ENCODE peak calls at places on chromosomes 6 and 20, in eight cellular contexts. One of them, this sample, is unnamed.

GRCh38 chr20:39910536-39910935 is 778.5 kb downstream of the MAFB start:
- DNase-seq in MV-4-11: no peak
- DNase-seq in WERI-Rb-1: no peak
- DNase-seq in endothelial cell of umbilical vein: no peak
- DNase-seq in CD8-positive, alpha-beta memory T cell: no peak
- DNase-seq in NCI-H1105: no peak
- DNase-seq in NCI-H1048: no peak
- DNase-seq in ELR: no peak
- DNase-seq in this sample: no peak

GRCh38 chr6:1334725-1335124 is 22.8 kb downstream of the FOXQ1 start:
- DNase-seq in MV-4-11: no peak
- DNase-seq in WERI-Rb-1: no peak
- DNase-seq in endothelial cell of umbilical vein: no peak
- DNase-seq in CD8-positive, alpha-beta memory T cell: no peak
- DNase-seq in NCI-H1105: no peak
- DNase-seq in NCI-H1048: no peak
- DNase-seq in ELR: no peak
- DNase-seq in this sample: no peak

GRCh38 chr20:3101737-3102574 is 17.4 kb upstream of the AVP start:
- DNase-seq in MV-4-11: no peak
- DNase-seq in WERI-Rb-1: no peak
- DNase-seq in endothelial cell of umbilical vein: no peak
- DNase-seq in CD8-positive, alpha-beta memory T cell: peak; percentile 25
- DNase-seq in NCI-H1105: no peak
- DNase-seq in NCI-H1048: no peak
- DNase-seq in ELR: no peak
- DNase-seq in this sample: no peak

GRCh38 chr6:36118550-36119107 is 11.7 kb upstream of the MAPK13 start:
- DNase-seq in MV-4-11: peak; percentile 12
- DNase-seq in WERI-Rb-1: peak; percentile 61
- DNase-seq in endothelial cell of umbilical vein: no peak
- DNase-seq in CD8-positive, alpha-beta memory T cell: peak; percentile 59
- DNase-seq in NCI-H1105: peak; percentile 25
- DNase-seq in NCI-H1048: no peak
- DNase-seq in ELR: peak; percentile 47
- DNase-seq in this sample: no peak

GRCh38 chr20:48463916-48464315 is 363.9 kb downstream of the PREX1 start:
- DNase-seq in MV-4-11: no peak
- DNase-seq in WERI-Rb-1: no peak
- DNase-seq in endothelial cell of umbilical vein: no peak
- DNase-seq in CD8-positive, alpha-beta memory T cell: no peak
- DNase-seq in NCI-H1105: no peak
- DNase-seq in NCI-H1048: no peak
- DNase-seq in ELR: peak; percentile 26
- DNase-seq in this sample: no peak

GRCh38 chr20:2084703-2085102 is 16.9 kb upstream of the STK35 start:
- DNase-seq in MV-4-11: peak; percentile 94
- DNase-seq in WERI-Rb-1: no peak
- DNase-seq in endothelial cell of umbilical vein: no peak
- DNase-seq in CD8-positive, alpha-beta memory T cell: no peak
- DNase-seq in NCI-H1105: no peak
- DNase-seq in NCI-H1048: no peak
- DNase-seq in ELR: no peak
- DNase-seq in this sample: peak; percentile 53

GRCh38 chr20:4869290-4870193 is 131.8 kb downstream of the SLC23A2 start:
- DNase-seq in MV-4-11: no peak
- DNase-seq in WERI-Rb-1: no peak
- DNase-seq in endothelial cell of umbilical vein: no peak
- DNase-seq in CD8-positive, alpha-beta memory T cell: no peak
- DNase-seq in NCI-H1105: peak; percentile 18
- DNase-seq in NCI-H1048: no peak
- DNase-seq in ELR: peak; percentile 72
- DNase-seq in this sample: no peak

GRCh38 chr6:29828471-29828797 is 809 bp downstream of the HLA-G start:
- DNase-seq in MV-4-11: no peak
- DNase-seq in WERI-Rb-1: no peak
- DNase-seq in endothelial cell of umbilical vein: no peak
- DNase-seq in CD8-positive, alpha-beta memory T cell: peak; percentile 8
- DNase-seq in NCI-H1105: no peak
- DNase-seq in NCI-H1048: no peak
- DNase-seq in ELR: no peak
- DNase-seq in this sample: no peak

GRCh38 chr6:8075704-8076103 is 11.5 kb upstream of the BLOC1S5 start:
- DNase-seq in MV-4-11: peak; percentile 60
- DNase-seq in WERI-Rb-1: no peak
- DNase-seq in endothelial cell of umbilical vein: no peak
- DNase-seq in CD8-positive, alpha-beta memory T cell: no peak
- DNase-seq in NCI-H1105: no peak
- DNase-seq in NCI-H1048: no peak
- DNase-seq in ELR: no peak
- DNase-seq in this sample: no peak

GRCh38 chr6:113856011-113856551 is 1.1 kb upstream of the MARCKS start:
- DNase-seq in MV-4-11: no peak
- DNase-seq in WERI-Rb-1: peak; percentile 35
- DNase-seq in endothelial cell of umbilical vein: no peak
- DNase-seq in CD8-positive, alpha-beta memory T cell: no peak
- DNase-seq in NCI-H1105: peak; percentile 32
- DNase-seq in NCI-H1048: peak; percentile 16
- DNase-seq in ELR: peak; percentile 70
- DNase-seq in this sample: no peak

GRCh38 chr20:39913274-39913673 is 775.8 kb downstream of the MAFB start:
- DNase-seq in MV-4-11: no peak
- DNase-seq in WERI-Rb-1: no peak
- DNase-seq in endothelial cell of umbilical vein: no peak
- DNase-seq in CD8-positive, alpha-beta memory T cell: no peak
- DNase-seq in NCI-H1105: no peak
- DNase-seq in NCI-H1048: no peak
- DNase-seq in ELR: peak; percentile 10
- DNase-seq in this sample: no peak

GRCh38 chr6:47424436-47424836 is 53.2 kb upstream of the CD2AP start:
- DNase-seq in MV-4-11: no peak
- DNase-seq in WERI-Rb-1: no peak
- DNase-seq in endothelial cell of umbilical vein: no peak
- DNase-seq in CD8-positive, alpha-beta memory T cell: no peak
- DNase-seq in NCI-H1105: no peak
- DNase-seq in NCI-H1048: no peak
- DNase-seq in ELR: no peak
- DNase-seq in this sample: no peak

GRCh38 chr6:29005183-29005885 is at the start of gene ZNF311:
- DNase-seq in MV-4-11: peak; percentile 91
- DNase-seq in WERI-Rb-1: no peak
- DNase-seq in endothelial cell of umbilical vein: peak; percentile 57
- DNase-seq in CD8-positive, alpha-beta memory T cell: no peak
- DNase-seq in NCI-H1105: no peak
- DNase-seq in NCI-H1048: no peak
- DNase-seq in ELR: peak; percentile 62
- DNase-seq in this sample: no peak

GRCh38 chr6:88547768-88548167 is 381.6 kb upstream of the CNR1 start:
- DNase-seq in MV-4-11: peak; percentile 5
- DNase-seq in WERI-Rb-1: no peak
- DNase-seq in endothelial cell of umbilical vein: no peak
- DNase-seq in CD8-positive, alpha-beta memory T cell: no peak
- DNase-seq in NCI-H1105: no peak
- DNase-seq in NCI-H1048: no peak
- DNase-seq in ELR: no peak
- DNase-seq in this sample: no peak

GRCh38 chr6:18488526-18489270 is 101.5 kb downstream of the RNF144B start:
- DNase-seq in MV-4-11: no peak
- DNase-seq in WERI-Rb-1: no peak
- DNase-seq in endothelial cell of umbilical vein: no peak
- DNase-seq in CD8-positive, alpha-beta memory T cell: no peak
- DNase-seq in NCI-H1105: no peak
- DNase-seq in NCI-H1048: no peak
- DNase-seq in ELR: peak; percentile 43
- DNase-seq in this sample: no peak

GRCh38 chr6:7532232-7532631 is 9.2 kb upstream of the DSP start:
- DNase-seq in MV-4-11: no peak
- DNase-seq in WERI-Rb-1: no peak
- DNase-seq in endothelial cell of umbilical vein: no peak
- DNase-seq in CD8-positive, alpha-beta memory T cell: no peak
- DNase-seq in NCI-H1105: peak; percentile 50
- DNase-seq in NCI-H1048: no peak
- DNase-seq in ELR: no peak
- DNase-seq in this sample: no peak

GRCh38 chr6:37306026-37306425 is 47.8 kb upstream of the RNF8 start:
- DNase-seq in MV-4-11: no peak
- DNase-seq in WERI-Rb-1: peak; percentile 68
- DNase-seq in endothelial cell of umbilical vein: no peak
- DNase-seq in CD8-positive, alpha-beta memory T cell: no peak
- DNase-seq in NCI-H1105: no peak
- DNase-seq in NCI-H1048: no peak
- DNase-seq in ELR: no peak
- DNase-seq in this sample: no peak

GRCh38 chr6:165636015-165636414 is 27.0 kb downstream of the PDE10A start:
- DNase-seq in MV-4-11: no peak
- DNase-seq in WERI-Rb-1: no peak
- DNase-seq in endothelial cell of umbilical vein: peak; percentile 63
- DNase-seq in CD8-positive, alpha-beta memory T cell: no peak
- DNase-seq in NCI-H1105: no peak
- DNase-seq in NCI-H1048: no peak
- DNase-seq in ELR: no peak
- DNase-seq in this sample: no peak

GRCh38 chr6:156575361-156575760 is 201.8 kb upstream of the ARID1B start:
- DNase-seq in MV-4-11: no peak
- DNase-seq in WERI-Rb-1: no peak
- DNase-seq in endothelial cell of umbilical vein: no peak
- DNase-seq in CD8-positive, alpha-beta memory T cell: no peak
- DNase-seq in NCI-H1105: no peak
- DNase-seq in NCI-H1048: no peak
- DNase-seq in ELR: no peak
- DNase-seq in this sample: no peak

GRCh38 chr6:22250486-22250885 is 46.4 kb downstream of the PRL start:
- DNase-seq in MV-4-11: no peak
- DNase-seq in WERI-Rb-1: peak; percentile 56
- DNase-seq in endothelial cell of umbilical vein: no peak
- DNase-seq in CD8-positive, alpha-beta memory T cell: no peak
- DNase-seq in NCI-H1105: peak; percentile 59
- DNase-seq in NCI-H1048: no peak
- DNase-seq in ELR: no peak
- DNase-seq in this sample: peak; percentile 76

GRCh38 chr6:131949909-131950766 is 1.0 kb downstream of the CCN2 start:
- DNase-seq in MV-4-11: no peak
- DNase-seq in WERI-Rb-1: peak; percentile 58
- DNase-seq in endothelial cell of umbilical vein: peak; percentile 55
- DNase-seq in CD8-positive, alpha-beta memory T cell: no peak
- DNase-seq in NCI-H1105: peak; percentile 74
- DNase-seq in NCI-H1048: no peak
- DNase-seq in ELR: peak; percentile 90
- DNase-seq in this sample: no peak

GRCh38 chr20:37385659-37386504 is 39.9 kb downstream of the SRC start:
- DNase-seq in MV-4-11: no peak
- DNase-seq in WERI-Rb-1: no peak
- DNase-seq in endothelial cell of umbilical vein: no peak
- DNase-seq in CD8-positive, alpha-beta memory T cell: no peak
- DNase-seq in NCI-H1105: no peak
- DNase-seq in NCI-H1048: no peak
- DNase-seq in ELR: no peak
- DNase-seq in this sample: no peak

GRCh38 chr6:13767121-13767794 is 47.1 kb downstream of the MCUR1 start:
- DNase-seq in MV-4-11: no peak
- DNase-seq in WERI-Rb-1: no peak
- DNase-seq in endothelial cell of umbilical vein: peak; percentile 26
- DNase-seq in CD8-positive, alpha-beta memory T cell: peak; percentile 25
- DNase-seq in NCI-H1105: no peak
- DNase-seq in NCI-H1048: no peak
- DNase-seq in ELR: peak; percentile 57
- DNase-seq in this sample: no peak

GRCh38 chr20:9392892-9393857 is 121.2 kb upstream of the LAMP5 start:
- DNase-seq in MV-4-11: peak; percentile 89
- DNase-seq in WERI-Rb-1: peak; percentile 64
- DNase-seq in endothelial cell of umbilical vein: peak; percentile 37
- DNase-seq in CD8-positive, alpha-beta memory T cell: no peak
- DNase-seq in NCI-H1105: peak; percentile 47
- DNase-seq in NCI-H1048: no peak
- DNase-seq in ELR: peak; percentile 64
- DNase-seq in this sample: peak; percentile 50

GRCh38 chr6:143112837-143113236 is 52.1 kb downstream of the AIG1 start:
- DNase-seq in MV-4-11: no peak
- DNase-seq in WERI-Rb-1: no peak
- DNase-seq in endothelial cell of umbilical vein: no peak
- DNase-seq in CD8-positive, alpha-beta memory T cell: no peak
- DNase-seq in NCI-H1105: no peak
- DNase-seq in NCI-H1048: no peak
- DNase-seq in ELR: no peak
- DNase-seq in this sample: no peak

GRCh38 chr6:5103250-5103649 is 18.1 kb downstream of the PPP1R3G start:
- DNase-seq in MV-4-11: no peak
- DNase-seq in WERI-Rb-1: no peak
- DNase-seq in endothelial cell of umbilical vein: no peak
- DNase-seq in CD8-positive, alpha-beta memory T cell: no peak
- DNase-seq in NCI-H1105: no peak
- DNase-seq in NCI-H1048: no peak
- DNase-seq in ELR: peak; percentile 24
- DNase-seq in this sample: no peak

GRCh38 chr20:10672579-10673127 is 1.1 kb downstream of the JAG1 start:
- DNase-seq in MV-4-11: peak; percentile 34
- DNase-seq in WERI-Rb-1: peak; percentile 69
- DNase-seq in endothelial cell of umbilical vein: peak; percentile 62
- DNase-seq in CD8-positive, alpha-beta memory T cell: peak; percentile 6
- DNase-seq in NCI-H1105: no peak
- DNase-seq in NCI-H1048: no peak
- DNase-seq in ELR: peak; percentile 73
- DNase-seq in this sample: no peak